ENCODE peak calls at places on chromosomes 13 and 19, in six cellular contexts. F, V, C, N, D and G are unnamed samples.

GRCh38 chr13:78589206-78589605 is 14.1 kb downstream of the POU4F1 start:
- DNase-seq in F (no peak), V (peak), C (no peak), N (no peak), D (no peak), G (no peak)

GRCh38 chr13:29379281-29379680 is 216.2 kb downstream of the SLC7A1 start:
- DNase-seq in F (no peak), V (no peak), C (no peak), N (no peak), D (no peak), G (no peak)

GRCh38 chr13:59700281-59700680 is 463.4 kb downstream of the DIAPH3 start:
- DNase-seq in F (no peak), V (no peak), C (no peak), N (no peak), D (no peak), G (no peak)

GRCh38 chr19:47107953-47108746 is 5.4 kb downstream of the ZC3H4 start:
- DNase-seq in F (no peak), V (no peak), C (no peak), N (no peak), D (no peak), G (no peak)

GRCh38 chr13:86918682-86919081 is 752.5 kb upstream of the SLITRK5 start:
- DNase-seq in F (no peak), V (no peak), C (no peak), N (no peak), D (no peak), G (no peak)

GRCh38 chr13:21749410-21749809 is 78.5 kb downstream of the FGF9 start:
- DNase-seq in F (no peak), V (no peak), C (no peak), N (no peak), D (no peak), G (no peak)

GRCh38 chr19:57267294-57267693 is 13.0 kb upstream of the ZNF460 start:
- DNase-seq in F (no peak), V (no peak), C (no peak), N (no peak), D (no peak), G (no peak)

GRCh38 chr13:40102854-40103253 is 447.4 kb downstream of the COG6 start:
- DNase-seq in F (no peak), V (peak), C (no peak), N (peak), D (peak), G (no peak)

GRCh38 chr19:11535792-11536595 is 2.7 kb upstream of the CNN1 start:
- DNase-seq in F (peak), V (peak), C (peak), N (peak), D (peak), G (peak)

GRCh38 chr13:106488075-106488474 is 47.4 kb downstream of the EFNB2 start:
- DNase-seq in F (no peak), V (no peak), C (no peak), N (no peak), D (no peak), G (no peak)

GRCh38 chr13:99617474-99618255 is 116.4 kb downstream of the TM9SF2 start:
- DNase-seq in F (no peak), V (no peak), C (no peak), N (peak), D (no peak), G (peak)

GRCh38 chr13:98782654-98783053 is 30.2 kb upstream of the SLC15A1 start:
- DNase-seq in F (no peak), V (no peak), C (no peak), N (no peak), D (no peak), G (no peak)

GRCh38 chr19:30784850-30785459 is 412.8 kb downstream of the ZNF536 start:
- DNase-seq in F (no peak), V (peak), C (no peak), N (peak), D (no peak), G (peak)

GRCh38 chr19:36915992-36916830 is at the start of the genes ZNF568 and ZNF829:
- DNase-seq in F (peak), V (peak), C (peak), N (peak), D (peak), G (peak)

GRCh38 chr19:51689751-51690358 is 3.3 kb upstream of the SPACA6 start:
- DNase-seq in F (no peak), V (peak), C (no peak), N (no peak), D (no peak), G (peak)

GRCh38 chr13:35994131-35994966 is 136.8 kb downstream of the DCLK1 start:
- DNase-seq in F (peak), V (no peak), C (no peak), N (no peak), D (no peak), G (no peak)

GRCh38 chr13:30864352-30865130 is 41.5 kb upstream of the MEDAG start:
- DNase-seq in F (no peak), V (no peak), C (no peak), N (no peak), D (no peak), G (no peak)

GRCh38 chr13:45370922-45371406 is 30.0 kb upstream of the TPT1 start:
- DNase-seq in F (peak), V (peak), C (peak), N (peak), D (peak), G (peak)

GRCh38 chr13:30722361-30722760 is 13.0 kb upstream of the ALOX5AP start:
- DNase-seq in F (no peak), V (no peak), C (no peak), N (no peak), D (no peak), G (no peak)

GRCh38 chr13:47480941-47481340 is 520.1 kb downstream of the SUCLA2 start:
- DNase-seq in F (no peak), V (no peak), C (no peak), N (no peak), D (no peak), G (no peak)

GRCh38 chr13:31436478-31436877 is 236.7 kb downstream of the B3GLCT start:
- DNase-seq in F (no peak), V (no peak), C (no peak), N (no peak), D (no peak), G (no peak)

GRCh38 chr13:106527806-106528205 is 7.7 kb downstream of the EFNB2 start:
- DNase-seq in F (no peak), V (no peak), C (no peak), N (no peak), D (no peak), G (no peak)

GRCh38 chr19:10402441-10403038 is 802 bp downstream of the CDC37 start:
- DNase-seq in F (no peak), V (no peak), C (no peak), N (no peak), D (no peak), G (no peak)

GRCh38 chr19:7614859-7615741 is 14.2 kb downstream of the XAB2 start:
- DNase-seq in F (no peak), V (no peak), C (no peak), N (no peak), D (no peak), G (no peak)

GRCh38 chr13:23609414-23610186 is 39.4 kb downstream of the TNFRSF19 start:
- DNase-seq in F (no peak), V (no peak), C (no peak), N (no peak), D (no peak), G (no peak)

GRCh38 chr13:112177459-112177858 is 110.5 kb downstream of the SOX1 start:
- DNase-seq in F (no peak), V (no peak), C (no peak), N (no peak), D (no peak), G (no peak)

GRCh38 chr13:35909837-35910236 is 221.3 kb downstream of the DCLK1 start:
- DNase-seq in F (no peak), V (no peak), C (no peak), N (no peak), D (no peak), G (no peak)

GRCh38 chr19:30132312-30133075 is 190.5 kb downstream of the URI1 start:
- DNase-seq in F (no peak), V (no peak), C (no peak), N (no peak), D (peak), G (no peak)

GRCh38 chr19:13149628-13150186 is 468 bp downstream of the STX10 start:
- DNase-seq in F (no peak), V (peak), C (no peak), N (no peak), D (no peak), G (no peak)

GRCh38 chr19:344625-345319 is at the start of gene MIER2:
- DNase-seq in F (peak), V (peak), C (peak), N (peak), D (peak), G (peak)

DNA sequence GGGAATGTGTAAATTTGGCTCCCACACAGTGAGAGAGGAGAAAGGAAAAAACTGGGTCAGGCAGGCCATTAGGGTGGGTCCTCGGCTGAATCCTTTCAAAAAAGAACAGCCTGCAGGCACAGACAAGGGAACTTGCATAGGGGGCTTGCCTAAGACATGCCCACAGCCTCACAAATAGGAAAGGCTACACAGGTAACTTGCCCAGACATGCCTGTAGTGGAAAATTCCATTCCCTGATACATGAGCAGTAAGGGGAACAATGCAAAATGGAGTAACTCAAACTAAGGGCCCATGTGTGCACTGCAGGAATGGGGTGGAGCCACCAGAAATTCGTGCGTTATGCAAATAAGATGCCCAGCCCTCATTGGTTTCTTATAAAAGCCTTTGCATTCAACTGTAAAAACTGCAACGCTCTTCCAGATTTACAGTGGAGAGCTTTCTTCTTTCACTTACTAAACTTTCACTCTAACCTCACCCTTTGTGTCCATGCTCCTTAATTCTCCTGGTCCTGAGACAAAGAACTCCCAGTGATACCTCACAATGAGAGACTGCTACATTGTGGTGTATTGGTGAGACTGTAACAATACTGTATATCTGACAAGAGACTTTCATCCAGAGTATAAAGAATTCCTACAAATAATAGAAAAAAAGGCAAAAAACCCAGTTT is 59.5 kb upstream of the SLITRK1 start:
- DNase-seq in F (no peak), V (no peak), C (no peak), N (no peak), D (no peak), G (no peak)
- H3K27ac ChIP-seq in F (no peak), V (no peak), C (no peak), N (no peak), D (no peak), G (no peak)

GRCh38 chr13:113304121-113304520 is 7.1 kb downstream of the LAMP1 start:
- DNase-seq in F (no peak), V (no peak), C (no peak), N (no peak), D (no peak), G (no peak)
- H3K27ac ChIP-seq in F (no peak), V (no peak), C (no peak), N (no peak), D (no peak), G (no peak)

DNA sequence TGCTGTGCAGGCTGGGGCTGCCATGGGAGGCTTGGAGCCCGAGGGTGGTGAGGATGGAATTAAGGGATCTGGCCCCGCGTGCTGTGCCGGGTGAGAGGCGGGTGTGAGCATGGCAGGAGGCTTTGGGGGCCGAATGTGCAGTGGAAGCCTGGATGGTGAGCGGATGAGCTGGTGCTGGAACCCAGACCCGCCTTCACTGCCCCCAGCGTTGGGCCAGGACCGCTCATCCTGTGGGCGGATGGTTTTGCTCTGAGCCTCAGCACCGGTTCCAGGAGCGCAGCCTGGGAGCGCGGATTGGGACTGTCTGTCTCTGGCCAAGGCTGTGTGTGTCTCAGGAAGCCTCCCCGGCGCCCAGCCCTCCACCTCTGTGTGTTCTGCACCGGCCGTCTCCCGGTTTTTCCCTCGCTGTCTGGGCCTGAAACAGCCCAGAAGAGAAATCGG is 16.7 kb downstream of the KDM4B start:
- DNase-seq in F (no peak), V (no peak), C (no peak), N (no peak), D (no peak), G (no peak)
- H3K27ac ChIP-seq in F (no peak), V (no peak), C (peak), N (no peak), D (no peak), G (no peak)

GRCh38 chr13:27644302-27644701 is 22.6 kb downstream of the POLR1D start:
- DNase-seq in F (no peak), V (no peak), C (no peak), N (no peak), D (no peak), G (no peak)

GRCh38 chr13:27643334-27644158 is 21.9 kb downstream of the POLR1D start:
- DNase-seq in F (no peak), V (no peak), C (no peak), N (no peak), D (no peak), G (no peak)

GRCh38 chr13:27638521-27638920 is 16.8 kb downstream of the POLR1D start:
- DNase-seq in F (no peak), V (no peak), C (no peak), N (no peak), D (no peak), G (no peak)

GRCh38 chr13:27639186-27639585 is 17.5 kb downstream of the POLR1D start:
- DNase-seq in F (no peak), V (no peak), C (no peak), N (no peak), D (no peak), G (no peak)

GRCh38 chr13:27641711-27642502 is 20.2 kb downstream of the POLR1D start:
- DNase-seq in F (no peak), V (no peak), C (no peak), N (no peak), D (no peak), G (no peak)
- H3K27ac ChIP-seq in F (no peak), V (no peak), C (no peak), N (no peak), D (no peak), G (no peak)

DNA sequence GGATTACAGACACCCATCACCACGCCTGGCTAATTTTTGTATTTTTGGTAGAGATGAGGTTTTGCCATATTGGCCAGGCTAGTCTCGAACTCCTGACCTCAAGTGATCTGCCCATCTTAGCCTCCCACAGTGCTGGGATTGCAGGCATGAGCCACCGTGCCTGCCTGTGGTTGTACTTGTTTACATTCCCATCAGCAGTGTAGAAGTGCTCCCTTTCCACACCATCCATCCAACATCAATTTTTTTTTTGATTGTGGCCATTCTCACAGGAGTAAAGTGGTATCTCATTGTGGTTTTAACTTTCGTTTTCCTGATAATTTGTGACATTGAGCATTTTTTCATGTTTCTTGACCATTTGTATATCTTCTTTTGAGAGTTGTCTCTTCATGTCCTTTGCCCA is 1019.4 kb upstream of the SLC10A2 start:
- DNase-seq in F (no peak), V (no peak), C (no peak), N (no peak), D (no peak), G (no peak)
- H3K27ac ChIP-seq in F (no peak), V (no peak), C (no peak), N (no peak), D (no peak), G (no peak)

DNA sequence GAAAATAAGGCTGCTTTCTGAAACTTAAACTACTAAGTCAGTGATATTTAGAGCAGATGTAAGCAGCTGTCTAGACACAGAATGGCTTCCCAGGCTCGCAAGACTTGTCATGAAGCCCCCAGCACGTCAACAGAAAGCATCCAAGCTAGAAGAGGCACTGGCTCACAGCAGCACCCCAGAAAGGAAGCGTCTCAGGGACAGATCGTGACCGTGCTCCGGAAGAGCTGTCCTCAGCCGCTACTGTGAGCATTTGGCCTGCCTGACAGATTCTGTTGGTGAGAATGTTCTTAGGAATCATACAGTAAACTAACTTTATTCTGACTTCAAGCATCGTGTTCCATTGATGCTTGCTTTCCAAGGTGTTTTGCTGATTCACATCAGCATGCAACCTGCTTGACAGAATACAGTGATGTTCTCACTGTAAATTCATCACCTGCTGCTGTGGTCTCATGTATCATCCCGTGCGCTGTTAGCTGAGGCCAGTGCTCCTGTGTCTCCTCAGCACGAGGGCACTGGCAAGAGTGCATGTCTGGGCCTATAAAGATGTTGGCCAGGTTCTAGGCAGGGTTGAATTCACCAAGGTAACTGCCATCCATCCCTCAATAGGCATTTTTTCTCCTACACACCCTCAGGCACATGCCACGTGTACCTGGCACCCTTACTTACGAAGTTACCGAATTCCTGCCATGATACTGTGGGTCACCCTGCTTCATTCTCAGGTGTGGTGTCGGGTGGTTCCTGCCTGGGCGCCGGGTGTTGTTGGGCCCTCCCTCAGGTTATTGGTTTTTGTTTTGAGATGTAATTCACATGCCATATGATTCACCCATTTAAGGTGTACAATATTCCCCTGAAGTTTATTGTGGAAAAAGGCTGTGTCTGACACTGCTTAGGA is 15.9 kb downstream of the SPINT2 start:
- DNase-seq in F (no peak), V (peak), C (no peak), N (no peak), D (no peak), G (no peak)
- H3K27ac ChIP-seq in F (peak), V (no peak), C (peak), N (no peak), D (no peak), G (no peak)

GRCh38 chr13:60759499-60759898 is 362.5 kb downstream of the TDRD3 start:
- DNase-seq in F (no peak), V (no peak), C (no peak), N (no peak), D (no peak), G (no peak)
- H3K27ac ChIP-seq in F (no peak), V (no peak), C (no peak), N (no peak), D (no peak), G (no peak)